ENCODE peak calls at places on chromosomes 3 and 15, in five cellular contexts. H is cardiac fibroblast, I is uterus, O is glutamatergic neuron, F is NAMALWA. W is an unnamed sample.
A peak's percentile ranks its signal among the peaks of the same experiment; 100 is the strongest.

GRCh38 chr15:85403745-85404144 is 23.3 kb downstream of the AKAP13 start:
- DNase-seq in H (peak; percentile 61), I (no peak), O (no peak), F (no peak), W (peak; percentile 73)

GRCh38 chr3:32591960-32592462 is 21.4 kb upstream of the DYNC1LI1 start:
- DNase-seq in H (no peak), I (no peak), O (no peak), F (no peak), W (no peak)

GRCh38 chr3:15458212-15458780 is 30.9 kb downstream of the EAF1 start:
- DNase-seq in H (no peak), I (no peak), O (no peak), F (no peak), W (no peak)

GRCh38 chr3:188594137-188594536 is 440.2 kb downstream of the LPP start:
- DNase-seq in H (peak; percentile 93), I (no peak), O (no peak), F (no peak), W (peak; percentile 83)

GRCh38 chr3:169591983-169592644 is 71.4 kb downstream of the MECOM start:
- DNase-seq in H (peak; percentile 78), I (no peak), O (no peak), F (no peak), W (no peak)

GRCh38 chr15:41921167-41921566 is 27.3 kb upstream of the SPTBN5 start:
- DNase-seq in H (peak; percentile 23), I (no peak), O (no peak), F (no peak), W (peak; percentile 29)

GRCh38 chr3:69120879-69121464 is 1.4 kb downstream of the LMOD3 start:
- DNase-seq in H (peak; percentile 81), I (peak; percentile 72), O (peak; percentile 76), F (peak; percentile 79), W (peak; percentile 79)

GRCh38 chr3:194586839-194587238 is 46.4 kb downstream of the TMEM44 start:
- DNase-seq in H (peak; percentile 76), I (no peak), O (no peak), F (no peak), W (peak; percentile 74)

GRCh38 chr15:69697913-69698312 is 245.3 kb downstream of the RPLP1 start:
- DNase-seq in H (no peak), I (no peak), O (no peak), F (no peak), W (no peak)

GRCh38 chr15:70794596-70795310 is 31.4 kb upstream of the UACA start:
- DNase-seq in H (peak; percentile 62), I (no peak), O (no peak), F (no peak), W (peak; percentile 84)

GRCh38 chr3:133862161-133862560 is 33.5 kb downstream of the RAB6B start:
- DNase-seq in H (no peak), I (no peak), O (no peak), F (no peak), W (no peak)

GRCh38 chr15:25181290-25182097 is 226.7 kb downstream of the SNRPN start:
- DNase-seq in H (no peak), I (peak; percentile 4), O (peak; percentile 2), F (no peak), W (no peak)

W was measured in mesenchymal stem cell.